ENCODE peak calls at places on chromosomes 7 and 10, in seven cellular contexts. O is fibroblast of the aortic adventitia, R is transverse colon, W is right lobe of liver, J is GM12865, Y is hepatocyte, C is Peyer's patch. D is an unnamed sample.

GRCh38 chr10:132961420-132961803 is 19.0 kb upstream of the CFAP46 start:
- DNase-seq in O (no peak), R (no peak), W (peak; percentile 39), J (no peak), Y (no peak), C (peak; percentile 13), D (no peak)

GRCh38 chr10:124296813-124297788 is 121.6 kb downstream of the OAT start:
- DNase-seq in O (no peak), R (no peak), W (peak; percentile 29), J (no peak), Y (no peak), C (peak; percentile 19), D (no peak)

GRCh38 chr10:14382022-14382421 is 51.3 kb upstream of the FRMD4A start:
- DNase-seq in O (no peak), R (no peak), W (no peak), J (peak; percentile 83), Y (no peak), C (no peak), D (peak; percentile 72)

GRCh38 chr7:134565643-134566136 is 16.8 kb downstream of the AKR1B15 start:
- DNase-seq in O (peak; percentile 75), R (no peak), W (no peak), J (no peak), Y (peak; percentile 13), C (no peak), D (no peak)

GRCh38 chr10:70758757-70759514 is 26.2 kb downstream of the TBATA start:
- DNase-seq in O (peak; percentile 85), R (peak; percentile 77), W (peak; percentile 66), J (peak; percentile 67), Y (peak; percentile 85), C (peak; percentile 89), D (peak; percentile 59)

GRCh38 chr10:120253131-120253530 is 203.9 kb upstream of the PLPP4 start:
- DNase-seq in O (no peak), R (no peak), W (no peak), J (no peak), Y (no peak), C (no peak), D (no peak)

GRCh38 chr10:69496352-69497234 is 45.3 kb downstream of the TSPAN15 start:
- DNase-seq in O (no peak), R (no peak), W (peak; percentile 33), J (no peak), Y (no peak), C (peak; percentile 35), D (no peak)

GRCh38 chr10:87752571-87752970 is 65.5 kb downstream of the ATAD1 start:
- DNase-seq in O (peak; percentile 64), R (no peak), W (no peak), J (no peak), Y (no peak), C (no peak), D (no peak)

GRCh38 chr10:63522129-63522687 is 1.0 kb downstream of the REEP3 start:
- DNase-seq in O (no peak), R (no peak), W (no peak), J (peak; percentile 29), Y (peak; percentile 16), C (peak; percentile 71), D (peak; percentile 41)

GRCh38 chr10:79270471-79271246 is 76.6 kb upstream of the PPIF start:
- DNase-seq in O (no peak), R (no peak), W (no peak), J (no peak), Y (no peak), C (no peak), D (no peak)

GRCh38 chr10:132865236-132865635 is 77.1 kb downstream of the CFAP46 start:
- DNase-seq in O (no peak), R (peak; percentile 0), W (peak; percentile 29), J (no peak), Y (no peak), C (peak; percentile 17), D (no peak)

GRCh38 chr10:121379025-121379424 is 219.2 kb downstream of the FGFR2 start:
- DNase-seq in O (no peak), R (no peak), W (no peak), J (no peak), Y (no peak), C (no peak), D (no peak)

GRCh38 chr10:9634466-9634865 is 1383.2 kb upstream of the CELF2 start:
- DNase-seq in O (no peak), R (no peak), W (no peak), J (no peak), Y (no peak), C (no peak), D (no peak)

GRCh38 chr10:74799840-74800239 is 26.6 kb upstream of the KAT6B start:
- DNase-seq in O (peak; percentile 96), R (no peak), W (no peak), J (peak; percentile 40), Y (no peak), C (no peak), D (no peak)

GRCh38 chr10:93299606-93300353 is 182.4 kb downstream of the MYOF start:
- DNase-seq in O (no peak), R (no peak), W (no peak), J (no peak), Y (no peak), C (no peak), D (no peak)

GRCh38 chr7:123498651-123499050 is 35.7 kb downstream of the IQUB start:
- DNase-seq in O (no peak), R (no peak), W (no peak), J (no peak), Y (no peak), C (no peak), D (no peak)

GRCh38 chr10:106560925-106561640 is 603.4 kb downstream of the SORCS1 start:
- DNase-seq in O (peak; percentile 61), R (no peak), W (no peak), J (no peak), Y (no peak), C (no peak), D (no peak)

GRCh38 chr10:792792-793100 is 103.3 kb upstream of the DIP2C start:
- DNase-seq in O (peak; percentile 67), R (no peak), W (no peak), J (no peak), Y (no peak), C (no peak), D (no peak)

GRCh38 chr10:123165445-123166072 is 11.4 kb downstream of the BUB3 start:
- DNase-seq in O (no peak), R (no peak), W (no peak), J (no peak), Y (no peak), C (no peak), D (no peak)

GRCh38 chr10:102599565-102600327 is 44.5 kb upstream of the TRIM8 start:
- DNase-seq in O (peak; percentile 74), R (no peak), W (no peak), J (no peak), Y (peak; percentile 80), C (no peak), D (no peak)

GRCh38 chr7:76372984-76373833 is 14.4 kb upstream of the YWHAG start:
- DNase-seq in O (peak; percentile 86), R (no peak), W (no peak), J (no peak), Y (peak; percentile 77), C (no peak), D (no peak)

GRCh38 chr7:105982388-105982787 is 19.3 kb downstream of the CDHR3 start:
- DNase-seq in O (no peak), R (no peak), W (no peak), J (no peak), Y (no peak), C (no peak), D (no peak)

GRCh38 chr7:133674079-133674478 is 421.2 kb downstream of the EXOC4 start:
- DNase-seq in O (no peak), R (no peak), W (no peak), J (no peak), Y (no peak), C (no peak), D (no peak)

GRCh38 chr7:100835903-100836811 is 8.8 kb upstream of the EPHB4 start:
- DNase-seq in O (no peak), R (peak; percentile 78), W (peak; percentile 69), J (no peak), Y (peak; percentile 89), C (peak; percentile 68), D (no peak)

GRCh38 chr7:34087892-34088891 is 182.9 kb downstream of the BMPER start:
- DNase-seq in O (peak; percentile 52), R (peak; percentile 37), W (no peak), J (peak; percentile 5), Y (peak; percentile 58), C (no peak), D (peak; percentile 21)

GRCh38 chr10:84493951-84494848 is 165.8 kb downstream of the CCSER2 start:
- DNase-seq in O (peak; percentile 47), R (no peak), W (no peak), J (no peak), Y (peak; percentile 36), C (no peak), D (no peak)

DNA sequence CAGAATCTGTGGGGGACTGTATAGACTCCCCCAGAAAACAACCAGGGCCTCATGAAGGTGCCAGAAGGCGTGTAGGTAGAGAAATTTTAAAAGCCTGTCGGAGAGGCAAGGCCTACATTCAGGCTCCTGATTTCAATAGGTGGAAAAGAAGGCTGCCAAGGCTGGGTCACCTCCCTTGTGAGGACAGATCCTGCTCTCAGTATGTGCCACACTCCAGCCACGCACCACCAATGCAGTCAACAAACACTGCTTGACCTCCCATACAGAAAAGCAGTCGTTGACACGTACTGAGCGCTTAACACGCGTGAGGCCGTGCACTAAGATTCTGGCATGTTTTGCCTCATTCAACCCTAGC is 1.1 kb upstream of the NKX2-3 start:
- DNase-seq in O (no peak), R (no peak), W (no peak), J (no peak), Y (no peak), C (no peak), D (no peak)
- H3K4me3 ChIP-seq in O (no peak overlapping the region), R (peak overlapping the region; percentile 33), W (no peak overlapping the region), J (no peak overlapping the region), Y (no peak overlapping the region), C (peak overlapping the region; percentile 34), D (no peak overlapping the region)

GRCh38 chr10:100223879-100224278 is 5.5 kb downstream of the CHUK start:
- DNase-seq in O (no peak), R (no peak), W (no peak), J (no peak), Y (no peak), C (no peak), D (no peak)
- H3K4me3 ChIP-seq in O (no peak overlapping the region), R (no peak overlapping the region), W (no peak overlapping the region), J (no peak overlapping the region), Y (no peak overlapping the region), C (no peak overlapping the region), D (no peak overlapping the region)

GRCh38 chr10:99532687-99533495 is at the start of gene NKX2-3:
- DNase-seq in O (no peak), R (peak; percentile 90), W (no peak), J (peak; percentile 68), Y (peak; percentile 63), C (peak; percentile 93), D (peak; percentile 74)
- H3K4me3 ChIP-seq in O (peak within 1 kb of the TSS; percentile 22), R (peak within 1 kb of the TSS; percentile 51), W (no peak within 1 kb of the TSS), J (no peak within 1 kb of the TSS), Y (no peak within 1 kb of the TSS), C (peak within 1 kb of the TSS; percentile 37), D (peak within 1 kb of the TSS; percentile 54)

DNA sequence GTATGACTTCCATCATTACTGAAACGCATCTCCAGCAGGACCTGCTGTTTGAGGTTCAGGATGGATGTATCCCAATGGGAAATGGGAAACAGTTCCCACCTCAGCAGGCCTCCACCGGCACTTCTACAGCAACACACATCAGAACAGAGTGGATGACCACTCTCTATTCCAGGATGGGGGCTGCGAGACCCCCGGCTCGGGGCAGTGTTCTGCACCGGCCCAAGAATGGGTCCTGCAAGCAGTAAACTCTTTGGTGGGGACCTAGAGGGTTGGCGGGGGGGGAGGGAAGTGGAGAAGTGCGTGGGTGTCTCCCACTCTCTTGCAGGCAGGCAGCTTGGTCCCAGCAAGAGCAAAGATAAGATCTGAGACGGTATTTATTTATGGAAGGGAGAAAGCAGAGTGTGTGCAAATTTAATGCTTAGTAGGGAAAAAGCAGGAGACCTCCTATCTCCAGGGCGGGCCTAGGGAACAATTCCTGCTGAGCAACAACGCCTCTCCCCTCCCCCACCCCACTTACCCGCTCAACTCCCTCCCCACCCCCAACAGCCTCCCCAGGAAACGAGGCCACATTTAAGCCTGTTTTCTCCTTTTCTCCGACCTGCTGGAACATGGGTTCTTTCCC is 4.0 kb downstream of the SFMBT2 start:
- DNase-seq in O (no peak), R (no peak), W (no peak), J (no peak), Y (peak; percentile 32), C (no peak), D (no peak)
- H3K4me3 ChIP-seq in O (no peak overlapping the region), R (no peak overlapping the region), W (no peak overlapping the region), J (no peak overlapping the region), Y (peak overlapping the region; percentile 81), C (no peak overlapping the region), D (no peak overlapping the region)